ENCODE peak calls at places on chromosomes 5 and 9, in ten cellular contexts. One of them, this sample, is unnamed.

GRCh38 chr5:175796536-175797499 is 74.6 kb upstream of the CPLX2 start:
- DNase-seq in left ventricle myocardium inferior: peak; percentile 79
- DNase-seq in fibroblast of mammary gland: peak; percentile 61
- DNase-seq in MM.1S: peak; percentile 39
- DNase-seq in IMR-90: peak; percentile 74
- DNase-seq in body of pancreas: peak; percentile 84
- DNase-seq in lower lobe of right lung: peak; percentile 82
- DNase-seq in coronary artery: no peak
- DNase-seq in OCI-LY7: no peak
- DNase-seq in cardiac muscle cell: peak; percentile 97
- DNase-seq in this sample: peak; percentile 56

GRCh38 chr5:151150484-151151262 is 6.9 kb downstream of the ANXA6 start:
- DNase-seq in left ventricle myocardium inferior: peak; percentile 42
- DNase-seq in fibroblast of mammary gland: peak; percentile 52
- DNase-seq in MM.1S: peak; percentile 80
- DNase-seq in IMR-90: peak; percentile 47
- DNase-seq in body of pancreas: peak; percentile 60
- DNase-seq in lower lobe of right lung: peak; percentile 53
- DNase-seq in coronary artery: no peak
- DNase-seq in OCI-LY7: peak; percentile 81
- DNase-seq in cardiac muscle cell: peak; percentile 31
- DNase-seq in this sample: peak; percentile 85

GRCh38 chr5:137734962-137735530 is 843 bp downstream of the KLHL3 start:
- DNase-seq in left ventricle myocardium inferior: peak; percentile 32
- DNase-seq in fibroblast of mammary gland: peak; percentile 55
- DNase-seq in MM.1S: no peak
- DNase-seq in IMR-90: peak; percentile 52
- DNase-seq in body of pancreas: peak; percentile 16
- DNase-seq in lower lobe of right lung: peak; percentile 43
- DNase-seq in coronary artery: no peak
- DNase-seq in OCI-LY7: no peak
- DNase-seq in cardiac muscle cell: peak; percentile 55
- DNase-seq in this sample: no peak

GRCh38 chr5:126552614-126553013 is 42.4 kb downstream of the ALDH7A1 start:
- DNase-seq in left ventricle myocardium inferior: no peak
- DNase-seq in fibroblast of mammary gland: peak; percentile 27
- DNase-seq in MM.1S: no peak
- DNase-seq in IMR-90: peak; percentile 6
- DNase-seq in body of pancreas: no peak
- DNase-seq in lower lobe of right lung: no peak
- DNase-seq in coronary artery: no peak
- DNase-seq in OCI-LY7: no peak
- DNase-seq in cardiac muscle cell: no peak
- DNase-seq in this sample: no peak

GRCh38 chr9:76374702-76375543 is 19.3 kb downstream of the RFK start:
- DNase-seq in left ventricle myocardium inferior: peak; percentile 69
- DNase-seq in fibroblast of mammary gland: peak; percentile 96
- DNase-seq in MM.1S: no peak
- DNase-seq in IMR-90: peak; percentile 96
- DNase-seq in body of pancreas: peak; percentile 94
- DNase-seq in lower lobe of right lung: peak; percentile 67
- DNase-seq in coronary artery: no peak
- DNase-seq in OCI-LY7: no peak
- DNase-seq in cardiac muscle cell: peak; percentile 88
- DNase-seq in this sample: no peak

GRCh38 chr5:67581203-67581602 is 384.6 kb upstream of the CD180 start:
- DNase-seq in left ventricle myocardium inferior: no peak
- DNase-seq in fibroblast of mammary gland: peak; percentile 86
- DNase-seq in MM.1S: no peak
- DNase-seq in IMR-90: no peak
- DNase-seq in body of pancreas: no peak
- DNase-seq in lower lobe of right lung: no peak
- DNase-seq in coronary artery: no peak
- DNase-seq in OCI-LY7: no peak
- DNase-seq in cardiac muscle cell: no peak
- DNase-seq in this sample: no peak

GRCh38 chr5:130168211-130168610 is 263.9 kb downstream of the CHSY3 start:
- DNase-seq in left ventricle myocardium inferior: no peak
- DNase-seq in fibroblast of mammary gland: peak; percentile 79
- DNase-seq in MM.1S: no peak
- DNase-seq in IMR-90: no peak
- DNase-seq in body of pancreas: no peak
- DNase-seq in lower lobe of right lung: no peak
- DNase-seq in coronary artery: no peak
- DNase-seq in OCI-LY7: no peak
- DNase-seq in cardiac muscle cell: no peak
- DNase-seq in this sample: no peak

GRCh38 chr5:170491479-170491878 is 12.3 kb upstream of the KCNIP1 start:
- DNase-seq in left ventricle myocardium inferior: no peak
- DNase-seq in fibroblast of mammary gland: peak; percentile 87
- DNase-seq in MM.1S: no peak
- DNase-seq in IMR-90: peak; percentile 84
- DNase-seq in body of pancreas: peak; percentile 64
- DNase-seq in lower lobe of right lung: no peak
- DNase-seq in coronary artery: no peak
- DNase-seq in OCI-LY7: no peak
- DNase-seq in cardiac muscle cell: no peak
- DNase-seq in this sample: no peak

GRCh38 chr9:84846501-84847323 is 177.2 kb downstream of the NTRK2 start:
- DNase-seq in left ventricle myocardium inferior: no peak
- DNase-seq in fibroblast of mammary gland: no peak
- DNase-seq in MM.1S: no peak
- DNase-seq in IMR-90: no peak
- DNase-seq in body of pancreas: no peak
- DNase-seq in lower lobe of right lung: no peak
- DNase-seq in coronary artery: no peak
- DNase-seq in OCI-LY7: no peak
- DNase-seq in cardiac muscle cell: no peak
- DNase-seq in this sample: no peak

GRCh38 chr5:13946111-13946510 is 1.6 kb upstream of the DNAH5 start:
- DNase-seq in left ventricle myocardium inferior: no peak
- DNase-seq in fibroblast of mammary gland: peak; percentile 59
- DNase-seq in MM.1S: no peak
- DNase-seq in IMR-90: peak; percentile 10
- DNase-seq in body of pancreas: no peak
- DNase-seq in lower lobe of right lung: no peak
- DNase-seq in coronary artery: no peak
- DNase-seq in OCI-LY7: no peak
- DNase-seq in cardiac muscle cell: no peak
- DNase-seq in this sample: no peak

GRCh38 chr9:134443169-134444039 is 117.1 kb downstream of the RXRA start:
- DNase-seq in left ventricle myocardium inferior: peak; percentile 82
- DNase-seq in fibroblast of mammary gland: peak; percentile 87
- DNase-seq in MM.1S: peak; percentile 75
- DNase-seq in IMR-90: peak; percentile 93
- DNase-seq in body of pancreas: peak; percentile 93
- DNase-seq in lower lobe of right lung: peak; percentile 91
- DNase-seq in coronary artery: peak; percentile 88
- DNase-seq in OCI-LY7: peak; percentile 77
- DNase-seq in cardiac muscle cell: peak; percentile 83
- DNase-seq in this sample: peak; percentile 83

GRCh38 chr5:148209151-148209550 is 6.3 kb downstream of the SPINK6 start:
- DNase-seq in left ventricle myocardium inferior: no peak
- DNase-seq in fibroblast of mammary gland: no peak
- DNase-seq in MM.1S: no peak
- DNase-seq in IMR-90: no peak
- DNase-seq in body of pancreas: no peak
- DNase-seq in lower lobe of right lung: no peak
- DNase-seq in coronary artery: no peak
- DNase-seq in OCI-LY7: no peak
- DNase-seq in cardiac muscle cell: no peak
- DNase-seq in this sample: no peak

GRCh38 chr5:137619191-137619870 is 116.6 kb downstream of the KLHL3 start:
- DNase-seq in left ventricle myocardium inferior: peak; percentile 85
- DNase-seq in fibroblast of mammary gland: peak; percentile 89
- DNase-seq in MM.1S: no peak
- DNase-seq in IMR-90: peak; percentile 81
- DNase-seq in body of pancreas: peak; percentile 25
- DNase-seq in lower lobe of right lung: peak; percentile 58
- DNase-seq in coronary artery: no peak
- DNase-seq in OCI-LY7: no peak
- DNase-seq in cardiac muscle cell: no peak
- DNase-seq in this sample: no peak

GRCh38 chr5:67435007-67435406 is 238.4 kb upstream of the CD180 start:
- DNase-seq in left ventricle myocardium inferior: no peak
- DNase-seq in fibroblast of mammary gland: peak; percentile 20
- DNase-seq in MM.1S: no peak
- DNase-seq in IMR-90: no peak
- DNase-seq in body of pancreas: no peak
- DNase-seq in lower lobe of right lung: no peak
- DNase-seq in coronary artery: no peak
- DNase-seq in OCI-LY7: no peak
- DNase-seq in cardiac muscle cell: no peak
- DNase-seq in this sample: no peak

GRCh38 chr9:126514037-126514821 is 99.5 kb upstream of the LMX1B start:
- DNase-seq in left ventricle myocardium inferior: peak; percentile 76
- DNase-seq in fibroblast of mammary gland: peak; percentile 25
- DNase-seq in MM.1S: no peak
- DNase-seq in IMR-90: peak; percentile 15
- DNase-seq in body of pancreas: peak; percentile 43
- DNase-seq in lower lobe of right lung: peak; percentile 79
- DNase-seq in coronary artery: no peak
- DNase-seq in OCI-LY7: peak; percentile 66
- DNase-seq in cardiac muscle cell: peak; percentile 83
- DNase-seq in this sample: no peak

GRCh38 chr5:172088801-172089200 is 82.4 kb upstream of the FBXW11 start:
- DNase-seq in left ventricle myocardium inferior: no peak
- DNase-seq in fibroblast of mammary gland: no peak
- DNase-seq in MM.1S: no peak
- DNase-seq in IMR-90: no peak
- DNase-seq in body of pancreas: no peak
- DNase-seq in lower lobe of right lung: no peak
- DNase-seq in coronary artery: peak; percentile 43
- DNase-seq in OCI-LY7: no peak
- DNase-seq in cardiac muscle cell: no peak
- DNase-seq in this sample: no peak

GRCh38 chr5:68891718-68892117 is 202.1 kb upstream of the SLC30A5 start:
- DNase-seq in left ventricle myocardium inferior: no peak
- DNase-seq in fibroblast of mammary gland: no peak
- DNase-seq in MM.1S: peak; percentile 61
- DNase-seq in IMR-90: no peak
- DNase-seq in body of pancreas: no peak
- DNase-seq in lower lobe of right lung: no peak
- DNase-seq in coronary artery: no peak
- DNase-seq in OCI-LY7: no peak
- DNase-seq in cardiac muscle cell: no peak
- DNase-seq in this sample: peak; percentile 42

GRCh38 chr5:173234129-173234793 is 745 bp downstream of the NKX2-5 start:
- DNase-seq in left ventricle myocardium inferior: no peak
- DNase-seq in fibroblast of mammary gland: no peak
- DNase-seq in MM.1S: no peak
- DNase-seq in IMR-90: no peak
- DNase-seq in body of pancreas: no peak
- DNase-seq in lower lobe of right lung: no peak
- DNase-seq in coronary artery: no peak
- DNase-seq in OCI-LY7: no peak
- DNase-seq in cardiac muscle cell: peak; percentile 49
- DNase-seq in this sample: no peak
- H3K4me3 ChIP-seq in left ventricle myocardium inferior: peak overlapping the region; percentile 76
- H3K4me3 ChIP-seq in fibroblast of mammary gland: no peak overlapping the region
- H3K4me3 ChIP-seq in MM.1S: no peak overlapping the region
- H3K4me3 ChIP-seq in IMR-90: no peak overlapping the region
- H3K4me3 ChIP-seq in body of pancreas: no peak overlapping the region
- H3K4me3 ChIP-seq in lower lobe of right lung: no peak overlapping the region
- H3K4me3 ChIP-seq in coronary artery: peak overlapping the region; percentile 61
- H3K4me3 ChIP-seq in OCI-LY7: no peak overlapping the region
- H3K4me3 ChIP-seq in cardiac muscle cell: peak overlapping the region; percentile 96
- H3K4me3 ChIP-seq in this sample: no peak overlapping the region

DNA sequence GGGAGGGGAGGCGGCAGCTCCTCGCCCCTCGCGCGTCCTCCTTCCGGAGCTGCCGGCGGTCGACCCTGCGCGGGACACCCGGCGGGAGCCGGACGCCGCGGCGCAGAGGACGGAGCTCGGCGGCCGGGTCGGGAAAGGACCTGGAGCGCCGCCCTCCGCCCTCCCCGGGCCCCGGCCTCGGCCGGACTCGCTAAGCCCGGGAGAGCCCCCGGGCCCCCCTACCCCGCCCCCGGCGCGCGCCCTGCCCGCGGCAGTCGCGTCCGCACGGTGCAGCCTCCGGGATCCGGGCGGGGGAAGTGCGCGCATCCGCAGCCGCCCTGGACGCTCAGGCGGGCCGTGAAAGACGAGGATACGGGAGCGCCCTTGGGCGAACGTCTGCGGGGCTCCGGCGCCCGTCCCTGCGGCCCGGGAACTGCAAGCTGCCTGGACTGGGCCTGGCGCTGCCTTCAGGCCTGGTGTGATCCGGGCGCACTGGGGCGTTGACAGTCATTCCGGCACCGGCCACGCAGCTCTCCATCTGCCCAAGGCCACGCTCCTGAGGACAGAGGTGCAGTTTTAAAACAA is 488 bp upstream of the NACC2 start:
- DNase-seq in left ventricle myocardium inferior: peak; percentile 61
- DNase-seq in fibroblast of mammary gland: peak; percentile 19
- DNase-seq in MM.1S: no peak
- DNase-seq in IMR-90: peak; percentile 31
- DNase-seq in body of pancreas: no peak
- DNase-seq in lower lobe of right lung: peak; percentile 74
- DNase-seq in coronary artery: no peak
- DNase-seq in OCI-LY7: no peak
- DNase-seq in cardiac muscle cell: peak; percentile 52
- DNase-seq in this sample: no peak
- H3K4me3 ChIP-seq in left ventricle myocardium inferior: peak overlapping the region; percentile 95
- H3K4me3 ChIP-seq in fibroblast of mammary gland: peak overlapping the region; percentile 50
- H3K4me3 ChIP-seq in MM.1S: no peak overlapping the region
- H3K4me3 ChIP-seq in IMR-90: peak overlapping the region; percentile 94
- H3K4me3 ChIP-seq in body of pancreas: peak overlapping the region; percentile 45
- H3K4me3 ChIP-seq in lower lobe of right lung: peak overlapping the region; percentile 90
- H3K4me3 ChIP-seq in coronary artery: peak overlapping the region; percentile 98
- H3K4me3 ChIP-seq in OCI-LY7: no peak overlapping the region
- H3K4me3 ChIP-seq in cardiac muscle cell: peak overlapping the region; percentile 63
- H3K4me3 ChIP-seq in this sample: no peak overlapping the region

GRCh38 chr5:159301351-159301911 is 28.9 kb downstream of the IL12B start:
- DNase-seq in left ventricle myocardium inferior: no peak
- DNase-seq in fibroblast of mammary gland: no peak
- DNase-seq in MM.1S: no peak
- DNase-seq in IMR-90: peak; percentile 24
- DNase-seq in body of pancreas: no peak
- DNase-seq in lower lobe of right lung: no peak
- DNase-seq in coronary artery: no peak
- DNase-seq in OCI-LY7: no peak
- DNase-seq in cardiac muscle cell: no peak
- DNase-seq in this sample: no peak
- H3K4me3 ChIP-seq in left ventricle myocardium inferior: no peak overlapping the region
- H3K4me3 ChIP-seq in fibroblast of mammary gland: no peak overlapping the region
- H3K4me3 ChIP-seq in MM.1S: no peak overlapping the region
- H3K4me3 ChIP-seq in IMR-90: no peak overlapping the region
- H3K4me3 ChIP-seq in body of pancreas: no peak overlapping the region
- H3K4me3 ChIP-seq in lower lobe of right lung: no peak overlapping the region
- H3K4me3 ChIP-seq in coronary artery: no peak overlapping the region
- H3K4me3 ChIP-seq in OCI-LY7: no peak overlapping the region
- H3K4me3 ChIP-seq in cardiac muscle cell: no peak overlapping the region
- H3K4me3 ChIP-seq in this sample: no peak overlapping the region

DNA sequence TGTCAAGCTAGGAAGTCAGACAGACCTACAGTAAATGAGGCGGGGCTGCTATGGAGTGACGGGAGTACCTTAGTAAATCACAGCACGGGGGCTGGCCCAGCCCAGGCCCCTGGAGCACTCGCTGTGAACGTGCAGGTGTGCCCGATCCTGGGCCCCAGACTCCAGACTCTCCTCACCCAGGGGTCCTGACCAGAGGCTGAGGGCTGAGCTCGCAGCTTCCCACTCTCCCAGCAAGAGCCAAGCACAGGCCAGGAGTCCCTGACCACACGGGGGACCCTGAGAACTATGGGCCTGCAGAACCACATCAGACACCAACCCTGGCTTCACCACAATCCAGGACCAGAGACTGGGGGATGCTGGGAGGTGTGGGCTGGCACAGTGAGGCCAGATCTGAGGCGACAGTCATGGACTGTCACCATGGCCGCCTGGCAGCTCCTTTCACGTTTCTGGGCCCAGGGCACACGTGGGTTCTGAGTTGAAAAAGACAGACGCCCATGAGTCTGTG is 73.4 kb downstream of the ADAMTS2 start:
- DNase-seq in left ventricle myocardium inferior: no peak
- DNase-seq in fibroblast of mammary gland: no peak
- DNase-seq in MM.1S: no peak
- DNase-seq in IMR-90: no peak
- DNase-seq in body of pancreas: no peak
- DNase-seq in lower lobe of right lung: peak; percentile 28
- DNase-seq in coronary artery: peak; percentile 68
- DNase-seq in OCI-LY7: no peak
- DNase-seq in cardiac muscle cell: no peak
- DNase-seq in this sample: no peak
- H3K4me3 ChIP-seq in left ventricle myocardium inferior: no peak overlapping the region
- H3K4me3 ChIP-seq in fibroblast of mammary gland: no peak overlapping the region
- H3K4me3 ChIP-seq in MM.1S: no peak overlapping the region
- H3K4me3 ChIP-seq in IMR-90: no peak overlapping the region
- H3K4me3 ChIP-seq in body of pancreas: no peak overlapping the region
- H3K4me3 ChIP-seq in lower lobe of right lung: no peak overlapping the region
- H3K4me3 ChIP-seq in coronary artery: no peak overlapping the region
- H3K4me3 ChIP-seq in OCI-LY7: no peak overlapping the region
- H3K4me3 ChIP-seq in cardiac muscle cell: no peak overlapping the region
- H3K4me3 ChIP-seq in this sample: no peak overlapping the region

This sample was measured in Jurkat, Clone E6-1.